ENCODE peak calls at places on chromosome 7, in five cellular contexts. E, Z, L, B and D are unnamed samples.

GRCh38 chr7:16929146-16929762 is 47.5 kb upstream of the AGR3 start:
- DNase-seq in B (no peak), L (no peak), E (no peak), Z (peak; percentile 53), D (no peak)

GRCh38 chr7:50560865-50561351 is 4.3 kb downstream of the DDC start:
- DNase-seq in B (no peak), E (no peak), Z (no peak), L (peak; percentile 20), D (no peak)

GRCh38 chr7:1060315-1061080 is 16.2 kb downstream of the GPR146 start:
- DNase-seq in L (peak; percentile 46), E (no peak), B (no peak), Z (no peak), D (no peak)

GRCh38 chr7:149856-150636 is 42.3 kb upstream of the FAM20C start:
- DNase-seq in L (no peak), Z (peak; percentile 46), E (no peak), B (no peak), D (no peak)

GRCh38 chr7:43666938-43667337 is 62.4 kb downstream of the COA1 start:
- DNase-seq in L (no peak), B (no peak), E (peak; percentile 62), Z (no peak), D (peak; percentile 39)

GRCh38 chr7:41163991-41164390 is 538.9 kb downstream of the INHBA start:
- DNase-seq in L (no peak), E (no peak), B (no peak), Z (no peak), D (no peak)

GRCh38 chr7:92608380-92609322 is 18.5 kb upstream of the FAM133B start:
- DNase-seq in Z (no peak), L (peak; percentile 83), E (no peak), B (no peak), D (no peak)

GRCh38 chr7:44386139-44386913 is 60.9 kb upstream of the CAMK2B start:
- DNase-seq in E (no peak), L (no peak), B (no peak), Z (no peak), D (peak; percentile 31)

DNA sequence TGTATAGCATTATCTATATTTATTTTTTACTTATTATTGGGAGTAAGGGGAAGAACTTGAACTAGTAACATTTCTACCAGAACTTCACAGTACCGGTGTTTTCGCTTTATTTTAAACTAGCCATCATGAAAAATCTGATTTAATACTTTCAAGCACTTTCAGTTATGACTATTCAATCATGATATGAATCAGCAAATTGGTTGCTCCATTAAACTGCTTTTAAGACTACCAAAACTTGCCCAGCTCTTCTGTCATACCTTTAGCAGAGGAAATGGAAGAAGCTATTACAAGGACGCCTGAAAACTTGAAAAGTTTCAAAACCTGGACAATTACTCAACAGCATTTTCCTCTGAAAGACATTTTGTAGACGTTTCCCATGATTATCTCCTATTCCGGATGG is 2.1 kb downstream of the JAZF1 start:
- DNase-seq in E (peak; percentile 45), Z (peak; percentile 21), B (no peak), L (no peak), D (no peak)
- H3K4me3 ChIP-seq in E (peak overlapping the region; percentile 87), Z (no peak overlapping the region), B (peak overlapping the region; percentile 84), L (no peak overlapping the region), D (peak overlapping the region; percentile 79)

GRCh38 chr7:95999481-95999880 is 227.1 kb downstream of the DYNC1I1 start:
- DNase-seq in L (no peak), E (no peak), B (no peak), Z (no peak), D (no peak)

GRCh38 chr7:95996174-95996573 is 223.8 kb downstream of the DYNC1I1 start:
- DNase-seq in Z (no peak), B (no peak), L (no peak), E (no peak), D (no peak)

GRCh38 chr7:95997632-95998031 is 225.3 kb downstream of the DYNC1I1 start:
- DNase-seq in Z (no peak), B (no peak), E (no peak), L (no peak), D (no peak)

GRCh38 chr7:95993420-95993819 is 221.1 kb downstream of the DYNC1I1 start:
- DNase-seq in E (no peak), Z (no peak), B (no peak), L (no peak), D (no peak)

DNA sequence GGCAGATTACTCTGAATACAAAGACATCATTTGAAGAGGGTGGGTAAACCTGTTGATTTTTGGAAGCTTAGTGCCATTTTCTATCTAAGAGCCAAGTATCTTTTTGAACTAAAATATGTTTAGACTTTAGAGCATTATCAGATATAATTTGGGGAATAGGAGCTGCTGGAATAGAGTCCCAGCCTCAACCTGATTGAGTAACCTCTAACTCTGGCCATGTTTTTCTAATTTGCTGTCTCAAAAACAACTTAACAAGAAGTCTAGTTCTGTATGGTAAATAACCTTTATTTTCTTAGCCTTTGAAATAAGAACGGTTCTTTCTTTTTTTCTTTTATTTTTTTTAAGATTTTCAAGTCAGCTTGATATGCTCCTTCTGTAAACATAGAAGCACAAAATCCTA is 224.5 kb downstream of the DYNC1I1 start:
- DNase-seq in E (peak; percentile 54), Z (no peak), L (no peak), B (no peak), D (no peak)
- H3K4me3 ChIP-seq in E (no peak overlapping the region), Z (no peak overlapping the region), L (no peak overlapping the region), B (no peak overlapping the region), D (no peak overlapping the region)

GRCh38 chr7:150370612-150371071 is 2.0 kb downstream of the REPIN1 start:
- DNase-seq in B (no peak), E (peak; percentile 69), Z (no peak), L (peak; percentile 1), D (peak; percentile 61)
- H3K4me3 ChIP-seq in B (no peak overlapping the region), E (peak overlapping the region; percentile 97), Z (peak overlapping the region; percentile 85), L (no peak overlapping the region), D (no peak overlapping the region)

GRCh38 chr7:100427762-100428198 is 723 bp downstream of the ZCWPW1 start:
- DNase-seq in B (no peak), E (no peak), Z (no peak), L (no peak), D (no peak)

GRCh38 chr7:100428967-100429636 is 529 bp upstream of the MEPCE start:
- DNase-seq in L (peak; percentile 100), Z (peak; percentile 100), B (peak; percentile 98), E (peak; percentile 100), D (peak; percentile 100)

GRCh38 chr7:100426516-100426915 is 2.0 kb downstream of the ZCWPW1 start:
- DNase-seq in Z (no peak), B (no peak), L (no peak), E (no peak), D (no peak)

GRCh38 chr7:100429637-100430449 is at the start of gene MEPCE:
- DNase-seq in L (peak; percentile 98), E (peak; percentile 100), B (peak; percentile 84), Z (peak; percentile 98), D (peak; percentile 98)

GRCh38 chr7:100428199-100428966 is at the start of gene ZCWPW1:
- DNase-seq in B (peak; percentile 92), Z (peak; percentile 99), E (peak; percentile 98), L (peak; percentile 97), D (peak; percentile 98)
- H3K4me3 ChIP-seq in B (peak within 1 kb of the TSS; percentile 80), Z (peak within 1 kb of the TSS; percentile 64), E (peak within 1 kb of the TSS; percentile 98), L (peak within 1 kb of the TSS; percentile 71), D (peak within 1 kb of the TSS; percentile 81)

GRCh38 chr7:107091306-107091705 is 46.8 kb downstream of the PRKAR2B start:
- DNase-seq in L (no peak), Z (no peak), E (no peak), B (no peak), D (no peak)
- H3K4me3 ChIP-seq in L (no peak overlapping the region), Z (no peak overlapping the region), E (no peak overlapping the region), B (no peak overlapping the region), D (no peak overlapping the region)

GRCh38 chr7:28685291-28685659 is 272.9 kb downstream of the TRIL start:
- DNase-seq in E (no peak), L (no peak), B (no peak), Z (no peak), D (no peak)
- H3K4me3 ChIP-seq in E (peak overlapping the region; percentile 83), L (no peak overlapping the region), B (no peak overlapping the region), Z (no peak overlapping the region), D (no peak overlapping the region)

DNA sequence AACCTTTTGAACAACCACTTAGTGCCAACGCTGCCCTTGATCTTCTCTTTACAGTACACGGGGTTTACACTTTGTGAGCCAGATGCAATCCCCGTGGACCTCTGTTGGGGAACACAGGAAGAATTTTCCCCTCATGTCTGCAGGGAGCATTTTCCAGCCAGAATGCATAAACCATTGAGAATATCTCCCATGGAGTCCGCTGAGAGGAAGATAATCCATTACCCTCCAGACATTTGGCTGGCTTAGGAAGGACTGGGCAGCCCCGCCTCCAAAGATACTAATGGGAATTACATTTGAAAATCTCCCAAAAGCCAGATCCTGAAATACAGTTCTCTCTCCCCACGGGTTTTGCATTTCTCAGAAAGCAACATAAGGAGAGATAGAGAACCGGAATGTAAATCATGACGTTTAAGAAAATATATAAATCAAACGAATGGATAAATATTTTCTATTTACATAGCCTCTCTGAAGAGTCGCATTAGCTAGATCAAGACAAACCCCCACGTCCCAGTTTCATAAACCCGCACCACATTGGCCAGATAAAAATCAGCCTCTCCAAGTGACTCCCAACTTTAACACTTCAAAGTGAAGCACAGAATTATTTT is 53.5 kb downstream of the TRIL start:
- DNase-seq in L (peak; percentile 34), B (no peak), E (peak; percentile 65), Z (no peak), D (peak; percentile 5)
- H3K4me3 ChIP-seq in L (no peak overlapping the region), B (no peak overlapping the region), E (peak overlapping the region; percentile 75), Z (no peak overlapping the region), D (peak overlapping the region; percentile 49)

DNA sequence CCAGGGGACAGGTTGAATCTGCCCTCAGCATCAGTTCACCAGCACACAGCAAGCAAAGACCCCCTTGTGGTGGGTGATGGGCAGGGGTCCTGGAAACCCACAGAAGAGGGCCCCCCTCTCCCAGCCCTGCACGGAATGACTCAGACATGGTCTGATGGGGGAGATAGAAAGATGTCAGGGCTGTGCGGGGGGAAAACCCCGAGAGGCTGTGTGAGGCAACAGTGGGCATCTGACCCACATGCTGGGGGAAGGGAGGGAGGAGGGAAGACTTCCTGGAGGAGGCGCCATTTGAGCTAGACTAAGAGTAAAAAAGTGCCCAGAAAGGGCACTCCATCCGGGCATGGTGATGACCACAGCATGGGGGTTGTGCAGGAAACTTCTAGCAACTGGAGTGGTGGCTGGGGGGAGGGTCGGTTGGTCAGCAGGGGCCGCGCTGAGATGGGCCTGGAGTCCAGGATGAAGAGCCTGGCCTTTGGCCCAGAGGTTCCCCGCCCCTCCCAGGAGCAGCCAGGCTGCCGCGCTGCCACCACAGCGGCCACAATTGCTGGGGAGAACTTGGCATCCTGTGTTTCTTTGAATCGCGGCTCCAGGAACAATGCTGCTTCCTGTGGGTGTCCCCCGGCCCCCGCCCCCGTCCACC is 2.5 kb downstream of the LFNG start:
- DNase-seq in E (no peak), Z (peak; percentile 52), L (peak; percentile 47), B (no peak), D (no peak)
- H3K4me3 ChIP-seq in E (peak overlapping the region; percentile 58), Z (no peak overlapping the region), L (peak overlapping the region; percentile 74), B (peak overlapping the region; percentile 62), D (no peak overlapping the region)